ENCODE peak calls at places on chromosomes 6 and 20, in five cellular contexts. One of them, this sample, is unnamed.

GRCh38 chr20:10984899-10985298 is 311.1 kb upstream of the JAG1 start:
- DNase-seq in Peyer's patch: no peak
- DNase-seq in stomach: no peak
- DNase-seq in body of pancreas: no peak
- DNase-seq in K562: no peak
- DNase-seq in this sample: no peak

GRCh38 chr6:148451690-148452089 is 109.1 kb downstream of the SASH1 start:
- DNase-seq in K562: no peak
- DNase-seq in Peyer's patch: no peak
- DNase-seq in stomach: no peak
- DNase-seq in body of pancreas: no peak
- DNase-seq in this sample: no peak

GRCh38 chr6:155152211-155153076 is 111.4 kb upstream of the CLDN20 start:
- DNase-seq in K562: peak; percentile 69
- DNase-seq in stomach: no peak
- DNase-seq in body of pancreas: no peak
- DNase-seq in Peyer's patch: no peak
- DNase-seq in this sample: no peak

GRCh38 chr6:36350681-36351091 is 14.0 kb upstream of the BNIP5 start:
- DNase-seq in body of pancreas: peak; percentile 46
- DNase-seq in Peyer's patch: no peak
- DNase-seq in K562: peak; percentile 78
- DNase-seq in stomach: peak; percentile 34
- DNase-seq in this sample: no peak

GRCh38 chr6:156028310-156029131 is 572.9 kb upstream of the NOX3 start:
- DNase-seq in body of pancreas: peak; percentile 6
- DNase-seq in Peyer's patch: no peak
- DNase-seq in stomach: no peak
- DNase-seq in K562: no peak
- DNase-seq in this sample: no peak

GRCh38 chr6:30265166-30265565 is 52.0 kb upstream of the TRIM26 start:
- DNase-seq in K562: no peak
- DNase-seq in Peyer's patch: no peak
- DNase-seq in stomach: no peak
- DNase-seq in body of pancreas: no peak
- DNase-seq in this sample: no peak

GRCh38 chr6:85168146-85168545 is 281.7 kb upstream of the NT5E start:
- DNase-seq in stomach: no peak
- DNase-seq in Peyer's patch: no peak
- DNase-seq in K562: no peak
- DNase-seq in body of pancreas: no peak
- DNase-seq in this sample: no peak

GRCh38 chr6:149446791-149447376 is 37.9 kb downstream of the ZC3H12D start:
- DNase-seq in Peyer's patch: no peak
- DNase-seq in body of pancreas: no peak
- DNase-seq in K562: no peak
- DNase-seq in stomach: no peak
- DNase-seq in this sample: no peak

GRCh38 chr20:11394145-11394833 is 523.4 kb upstream of the BTBD3 start:
- DNase-seq in stomach: no peak
- DNase-seq in Peyer's patch: no peak
- DNase-seq in body of pancreas: no peak
- DNase-seq in K562: no peak
- DNase-seq in this sample: no peak

GRCh38 chr20:21303061-21303871 is at the start of gene XRN2:
- DNase-seq in body of pancreas: peak; percentile 96
- DNase-seq in Peyer's patch: peak; percentile 94
- DNase-seq in stomach: peak; percentile 96
- DNase-seq in K562: peak; percentile 86
- DNase-seq in this sample: peak; percentile 97

GRCh38 chr20:21312813-21313471 is 9.8 kb downstream of the XRN2 start:
- DNase-seq in stomach: no peak
- DNase-seq in Peyer's patch: no peak
- DNase-seq in body of pancreas: no peak
- DNase-seq in K562: no peak
- DNase-seq in this sample: peak; percentile 76

GRCh38 chr20:21303872-21304586 is 898 bp downstream of the XRN2 start:
- DNase-seq in K562: no peak
- DNase-seq in body of pancreas: no peak
- DNase-seq in Peyer's patch: no peak
- DNase-seq in stomach: no peak
- DNase-seq in this sample: no peak

GRCh38 chr20:21309678-21310467 is 6.7 kb downstream of the XRN2 start:
- DNase-seq in Peyer's patch: no peak
- DNase-seq in stomach: no peak
- DNase-seq in K562: no peak
- DNase-seq in body of pancreas: no peak
- DNase-seq in this sample: no peak

GRCh38 chr20:21308340-21308739 is 5.2 kb downstream of the XRN2 start:
- DNase-seq in stomach: no peak
- DNase-seq in Peyer's patch: no peak
- DNase-seq in body of pancreas: no peak
- DNase-seq in K562: no peak
- DNase-seq in this sample: no peak
- H3K4me1 ChIP-seq in stomach: peaks cover 65% of the 10 kb centered on the region
- H3K4me1 ChIP-seq in Peyer's patch: no peaks in the 10 kb centered on the region
- H3K4me1 ChIP-seq in body of pancreas: peaks cover 38% of the 10 kb centered on the region
- H3K4me1 ChIP-seq in K562: no peaks in the 10 kb centered on the region
- H3K4me1 ChIP-seq in this sample: no peaks in the 10 kb centered on the region

DNA sequence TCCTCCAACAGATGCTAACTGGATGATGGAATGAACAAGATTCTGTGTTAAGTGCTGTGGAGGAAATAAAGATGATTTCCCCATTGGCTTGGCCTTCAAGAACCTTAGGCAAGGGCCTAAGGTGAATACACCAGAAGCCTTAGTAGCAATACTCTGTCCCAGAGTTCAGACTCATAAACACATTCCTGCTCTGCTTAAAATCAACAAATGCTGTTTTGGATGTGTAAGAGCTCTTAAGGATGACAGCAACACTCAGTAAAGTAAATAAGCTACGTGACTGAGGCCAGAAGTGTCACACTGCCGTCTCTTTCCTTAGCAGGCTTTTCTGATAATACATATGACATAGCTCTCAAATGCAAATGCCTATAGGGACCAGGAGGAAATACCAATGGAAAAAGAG is 90.6 kb downstream of the EYA2 start:
- DNase-seq in stomach: no peak
- DNase-seq in body of pancreas: no peak
- DNase-seq in Peyer's patch: no peak
- DNase-seq in K562: no peak
- DNase-seq in this sample: no peak
- H3K4me3 ChIP-seq in stomach: no peak overlapping the region
- H3K4me3 ChIP-seq in body of pancreas: no peak overlapping the region
- H3K4me3 ChIP-seq in Peyer's patch: no peak overlapping the region
- H3K4me3 ChIP-seq in K562: no peak overlapping the region
- H3K4me3 ChIP-seq in this sample: no peak overlapping the region

GRCh38 chr20:45347297-45347935 is 808 bp downstream of the SDC4 start:
- DNase-seq in stomach: peak; percentile 36
- DNase-seq in body of pancreas: peak; percentile 48
- DNase-seq in K562: no peak
- DNase-seq in Peyer's patch: no peak
- DNase-seq in this sample: no peak
- H3K4me1 ChIP-seq in stomach: peaks cover 64% of the 10 kb centered on the region
- H3K4me1 ChIP-seq in body of pancreas: peaks cover 50% of the 10 kb centered on the region
- H3K4me1 ChIP-seq in K562: peaks cover 35% of the 10 kb centered on the region
- H3K4me1 ChIP-seq in Peyer's patch: no peaks in the 10 kb centered on the region
- H3K4me1 ChIP-seq in this sample: peaks cover 8% of the 10 kb centered on the region

GRCh38 chr20:52411611-52412010 is 220.0 kb upstream of the ZFP64 start:
- DNase-seq in body of pancreas: no peak
- DNase-seq in stomach: no peak
- DNase-seq in K562: no peak
- DNase-seq in Peyer's patch: no peak
- DNase-seq in this sample: no peak
- H3K4me3 ChIP-seq in body of pancreas: no peak overlapping the region
- H3K4me3 ChIP-seq in stomach: no peak overlapping the region
- H3K4me3 ChIP-seq in K562: no peak overlapping the region
- H3K4me3 ChIP-seq in Peyer's patch: no peak overlapping the region
- H3K4me3 ChIP-seq in this sample: no peak overlapping the region